ENCODE peak calls at places on chromosomes 13 and 19, in six cellular contexts. P is left ventricle myocardium inferior, I is DND-41, Z is tibial nerve, Y is PC-9, W is fibroblast of lung. F is an unnamed sample.

GRCh38 chr13:38355595-38356120 is 6.0 kb downstream of the UFM1 start:
- DNase-seq in P (no peak), I (no peak), Z (no peak), Y (no peak), W (no peak), F (no peak)

GRCh38 chr19:5447700-5448311 is 7.4 kb upstream of the ZNRF4 start:
- DNase-seq in P (no peak), I (no peak), Z (no peak), Y (no peak), W (peak; percentile 39), F (no peak)

GRCh38 chr19:43545276-43545675 is 12.3 kb downstream of the ZNF575 start:
- DNase-seq in P (no peak), I (no peak), Z (no peak), Y (no peak), W (no peak), F (no peak)

GRCh38 chr13:100921139-100921538 is 246.5 kb upstream of the TMTC4 start:
- DNase-seq in P (no peak), I (no peak), Z (no peak), Y (no peak), W (no peak), F (no peak)

GRCh38 chr13:80871481-80871880 is 530.6 kb upstream of the SPRY2 start:
- DNase-seq in P (no peak), I (no peak), Z (no peak), Y (no peak), W (peak; percentile 67), F (no peak)

GRCh38 chr19:29294343-29294811 is 81.4 kb upstream of the UQCRFS1 start:
- DNase-seq in P (no peak), I (no peak), Z (no peak), Y (no peak), W (no peak), F (no peak)

GRCh38 chr19:48321372-48321621 is 4.1 kb upstream of the EMP3 start:
- DNase-seq in P (peak; percentile 96), I (peak; percentile 97), Z (peak; percentile 92), Y (peak; percentile 98), W (peak; percentile 90), F (peak; percentile 98)

GRCh38 chr19:17861542-17862402 is 2.1 kb downstream of the RPL18A start:
- DNase-seq in P (no peak), I (no peak), Z (no peak), Y (no peak), W (no peak), F (no peak)

GRCh38 chr19:46860846-46861690 is at the start of gene ARHGAP35:
- DNase-seq in P (no peak), I (peak; percentile 32), Z (no peak), Y (no peak), W (no peak), F (peak; percentile 87)

GRCh38 chr19:58401825-58402433 is 6.5 kb downstream of the RNF225 start:
- DNase-seq in P (no peak), I (peak; percentile 45), Z (no peak), Y (no peak), W (no peak), F (peak; percentile 60)

DNA sequence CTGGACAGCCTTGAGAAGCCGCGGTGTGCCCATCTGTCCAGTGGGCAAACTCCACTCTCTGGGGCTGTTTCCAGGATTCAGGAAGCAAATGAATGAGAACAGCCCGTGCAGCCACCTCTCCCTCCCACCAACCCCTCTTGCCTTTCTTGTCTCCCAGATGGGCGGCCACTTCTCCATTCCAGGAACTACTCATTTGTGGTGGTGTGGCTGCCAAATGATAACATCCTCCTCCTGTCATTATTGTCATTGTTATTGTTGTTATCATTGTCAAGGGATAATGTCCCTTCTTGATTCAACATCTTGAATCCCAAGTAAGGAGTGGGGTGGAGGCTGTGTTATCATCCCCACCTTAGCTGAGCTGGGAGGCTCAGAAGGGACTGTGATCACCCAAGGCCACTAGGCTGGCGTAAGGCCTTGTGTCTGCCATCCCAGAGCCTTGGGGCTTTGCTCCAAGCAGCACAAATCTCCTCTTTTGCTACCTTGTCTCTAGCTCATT is 1.6 kb downstream of the DNM2 start:
- DNase-seq in P (no peak), I (no peak), Z (no peak), Y (no peak), W (no peak), F (no peak)
- H3K4me3 ChIP-seq in P (peak overlapping the region; percentile 95), I (peak overlapping the region; percentile 95), Z (peak overlapping the region; percentile 80), Y (peak overlapping the region; percentile 95), W (peak overlapping the region; percentile 69), F (no peak overlapping the region)

GRCh38 chr13:33514362-33514761 is 228.8 kb upstream of the STARD13 start:
- DNase-seq in P (no peak), I (no peak), Z (no peak), Y (no peak), W (no peak), F (no peak)

GRCh38 chr13:33510350-33510749 is 224.8 kb upstream of the STARD13 start:
- DNase-seq in P (no peak), I (no peak), Z (no peak), Y (no peak), W (no peak), F (no peak)

GRCh38 chr13:33512880-33513554 is 227.5 kb upstream of the STARD13 start:
- DNase-seq in P (no peak), I (no peak), Z (no peak), Y (no peak), W (no peak), F (no peak)

GRCh38 chr13:33508060-33508459 is 222.5 kb upstream of the STARD13 start:
- DNase-seq in P (no peak), I (no peak), Z (no peak), Y (no peak), W (no peak), F (no peak)

GRCh38 chr13:33509642-33510229 is 224.2 kb upstream of the STARD13 start:
- DNase-seq in P (peak; percentile 29), I (no peak), Z (no peak), Y (peak; percentile 35), W (peak; percentile 73), F (peak; percentile 50)
- H3K4me3 ChIP-seq in P (peak overlapping the region; percentile 13), I (no peak overlapping the region), Z (no peak overlapping the region), Y (no peak overlapping the region), W (no peak overlapping the region), F (no peak overlapping the region)

DNA sequence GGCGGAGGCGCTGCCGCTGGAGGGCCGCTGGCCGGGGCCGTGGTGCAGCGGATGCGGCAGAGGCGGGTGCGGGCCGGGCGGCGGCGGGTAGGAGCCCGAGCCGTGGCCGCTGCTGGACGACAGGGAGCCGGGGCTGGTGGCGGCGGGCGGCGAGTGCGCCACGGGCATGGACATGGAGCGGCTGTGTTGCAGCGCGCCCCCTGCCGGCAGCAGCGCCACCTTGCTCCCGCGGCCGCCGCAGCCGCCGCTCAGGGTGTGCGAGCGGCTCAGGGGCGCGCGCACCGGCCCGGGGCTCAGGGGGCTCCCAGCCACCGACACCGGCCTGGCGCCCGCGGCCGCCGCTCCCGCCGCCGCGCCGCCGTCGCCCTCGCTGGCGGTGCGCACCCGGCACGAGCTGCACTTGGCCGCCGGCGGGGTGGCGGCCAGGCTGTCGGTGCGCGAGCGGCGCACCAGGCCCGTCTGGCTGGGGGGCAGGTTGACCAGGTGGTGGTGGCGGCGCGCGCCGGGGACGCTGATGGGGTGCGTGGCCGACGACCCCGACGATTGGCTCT is 1.7 kb downstream of the IRS2 start:
- DNase-seq in P (peak; percentile 84), I (no peak), Z (peak; percentile 42), Y (peak; percentile 81), W (peak; percentile 72), F (peak; percentile 93)
- H3K4me3 ChIP-seq in P (peak overlapping the region; percentile 78), I (no peak overlapping the region), Z (peak overlapping the region; percentile 68), Y (peak overlapping the region; percentile 100), W (peak overlapping the region; percentile 55), F (peak overlapping the region; percentile 98)

GRCh38 chr13:21476893-21477472 is 17.9 kb upstream of the ZDHHC20 start:
- DNase-seq in P (peak; percentile 77), I (peak; percentile 73), Z (peak; percentile 44), Y (peak; percentile 69), W (peak; percentile 71), F (peak; percentile 91)
- H3K4me3 ChIP-seq in P (peak overlapping the region; percentile 64), I (peak overlapping the region; percentile 52), Z (peak overlapping the region; percentile 48), Y (no peak overlapping the region), W (peak overlapping the region; percentile 25), F (peak overlapping the region; percentile 11)

DNA sequence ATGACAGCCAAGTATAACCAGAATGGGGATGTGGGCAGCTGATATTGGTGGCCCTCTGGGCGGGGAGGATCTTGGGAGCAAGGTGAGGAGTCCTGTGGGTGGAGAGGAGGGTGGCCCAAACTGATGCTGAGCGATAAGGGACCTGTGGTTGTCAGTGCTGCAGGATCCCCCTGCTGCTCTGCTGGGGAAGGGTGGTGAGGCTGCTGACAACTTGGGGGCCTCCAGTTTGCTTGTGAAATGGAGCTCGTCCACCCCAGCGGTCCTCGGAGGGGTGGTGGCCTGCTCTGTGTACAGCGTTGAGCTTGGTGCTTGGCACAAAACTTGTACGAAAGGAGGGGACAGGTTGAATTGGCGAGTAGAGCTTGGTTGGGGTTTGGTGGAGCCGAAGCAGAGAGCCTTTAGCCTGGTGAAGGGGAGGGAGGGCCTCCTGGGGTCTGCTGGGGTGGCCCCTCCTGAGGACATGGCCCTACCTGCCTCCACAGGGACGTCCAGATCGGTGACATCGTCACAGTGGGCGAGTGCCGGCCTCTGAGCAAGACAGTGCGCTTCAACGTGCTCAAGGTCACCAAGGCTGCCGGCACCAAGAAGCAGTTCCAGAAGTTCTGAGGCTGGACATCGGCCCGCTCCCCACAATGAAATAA is 2.9 kb downstream of the RPS11 start:
- DNase-seq in P (no peak), I (no peak), Z (no peak), Y (no peak), W (no peak), F (no peak)
- H3K4me3 ChIP-seq in P (peak overlapping the region; percentile 94), I (no peak overlapping the region), Z (peak overlapping the region; percentile 39), Y (no peak overlapping the region), W (no peak overlapping the region), F (no peak overlapping the region)